ENCODE peak calls at places on chromosome 18, in seven cellular contexts. One of them, this sample, is unnamed.

GRCh38 chr18:36786686-36787085 is 42.1 kb downstream of the TPGS2 start:
- DNase-seq in gastrocnemius medialis: peak; percentile 50
- DNase-seq in esophagus squamous epithelium: no peak
- DNase-seq in IMR-90: peak; percentile 71
- DNase-seq in fibroblast of lung: peak; percentile 84
- DNase-seq in adrenal gland: peak; percentile 42
- DNase-seq in cardiac muscle cell: no peak
- DNase-seq in this sample: peak; percentile 77

GRCh38 chr18:57833441-57834101 is 30.5 kb upstream of the ATP8B1 start:
- DNase-seq in gastrocnemius medialis: no peak
- DNase-seq in esophagus squamous epithelium: no peak
- DNase-seq in IMR-90: peak; percentile 57
- DNase-seq in fibroblast of lung: peak; percentile 61
- DNase-seq in adrenal gland: no peak
- DNase-seq in cardiac muscle cell: no peak
- DNase-seq in this sample: no peak

GRCh38 chr18:58605027-58606020 is 23.6 kb downstream of the ALPK2 start:
- DNase-seq in gastrocnemius medialis: no peak
- DNase-seq in esophagus squamous epithelium: no peak
- DNase-seq in IMR-90: peak; percentile 87
- DNase-seq in fibroblast of lung: peak; percentile 96
- DNase-seq in adrenal gland: no peak
- DNase-seq in cardiac muscle cell: no peak
- DNase-seq in this sample: peak; percentile 38

GRCh38 chr18:73414069-73414468 is 546.3 kb upstream of the NETO1 start:
- DNase-seq in gastrocnemius medialis: no peak
- DNase-seq in esophagus squamous epithelium: no peak
- DNase-seq in IMR-90: no peak
- DNase-seq in fibroblast of lung: no peak
- DNase-seq in adrenal gland: no peak
- DNase-seq in cardiac muscle cell: no peak
- DNase-seq in this sample: no peak

GRCh38 chr18:58625839-58626238 is 3.1 kb downstream of the ALPK2 start:
- DNase-seq in gastrocnemius medialis: no peak
- DNase-seq in esophagus squamous epithelium: no peak
- DNase-seq in IMR-90: no peak
- DNase-seq in fibroblast of lung: no peak
- DNase-seq in adrenal gland: no peak
- DNase-seq in cardiac muscle cell: no peak
- DNase-seq in this sample: no peak

GRCh38 chr18:46650681-46651080 is 6.3 kb downstream of the LOXHD1 start:
- DNase-seq in gastrocnemius medialis: no peak
- DNase-seq in esophagus squamous epithelium: no peak
- DNase-seq in IMR-90: no peak
- DNase-seq in fibroblast of lung: no peak
- DNase-seq in adrenal gland: no peak
- DNase-seq in cardiac muscle cell: no peak
- DNase-seq in this sample: no peak

GRCh38 chr18:5890606-5891360 is 4.5 kb downstream of the TMEM200C start:
- DNase-seq in gastrocnemius medialis: no peak
- DNase-seq in esophagus squamous epithelium: no peak
- DNase-seq in IMR-90: no peak
- DNase-seq in fibroblast of lung: peak; percentile 51
- DNase-seq in adrenal gland: peak; percentile 61
- DNase-seq in cardiac muscle cell: peak; percentile 75
- DNase-seq in this sample: no peak

GRCh38 chr18:58080516-58080915 is 36.5 kb downstream of the NEDD4L start:
- DNase-seq in gastrocnemius medialis: no peak
- DNase-seq in esophagus squamous epithelium: no peak
- DNase-seq in IMR-90: no peak
- DNase-seq in fibroblast of lung: no peak
- DNase-seq in adrenal gland: no peak
- DNase-seq in cardiac muscle cell: no peak
- DNase-seq in this sample: no peak

GRCh38 chr18:49052891-49053644 is 102.3 kb upstream of the SMAD7 start:
- DNase-seq in gastrocnemius medialis: no peak
- DNase-seq in esophagus squamous epithelium: no peak
- DNase-seq in IMR-90: peak; percentile 97
- DNase-seq in fibroblast of lung: peak; percentile 99
- DNase-seq in adrenal gland: no peak
- DNase-seq in cardiac muscle cell: no peak
- DNase-seq in this sample: no peak

GRCh38 chr18:74631242-74632087 is 33.8 kb downstream of the ZNF407 start:
- DNase-seq in gastrocnemius medialis: no peak
- DNase-seq in esophagus squamous epithelium: no peak
- DNase-seq in IMR-90: peak; percentile 92
- DNase-seq in fibroblast of lung: peak; percentile 45
- DNase-seq in adrenal gland: no peak
- DNase-seq in cardiac muscle cell: no peak
- DNase-seq in this sample: no peak

GRCh38 chr18:58351776-58352175 is 277.1 kb downstream of the ALPK2 start:
- DNase-seq in gastrocnemius medialis: no peak
- DNase-seq in esophagus squamous epithelium: no peak
- DNase-seq in IMR-90: no peak
- DNase-seq in fibroblast of lung: no peak
- DNase-seq in adrenal gland: no peak
- DNase-seq in cardiac muscle cell: no peak
- DNase-seq in this sample: no peak

GRCh38 chr18:3721771-3722661 is 272.0 kb downstream of the TGIF1 start:
- DNase-seq in gastrocnemius medialis: no peak
- DNase-seq in esophagus squamous epithelium: no peak
- DNase-seq in IMR-90: no peak
- DNase-seq in fibroblast of lung: no peak
- DNase-seq in adrenal gland: no peak
- DNase-seq in cardiac muscle cell: no peak
- DNase-seq in this sample: no peak

GRCh38 chr18:70553961-70554325 is 265.1 kb downstream of the SOCS6 start:
- DNase-seq in gastrocnemius medialis: no peak
- DNase-seq in esophagus squamous epithelium: no peak
- DNase-seq in IMR-90: no peak
- DNase-seq in fibroblast of lung: no peak
- DNase-seq in adrenal gland: no peak
- DNase-seq in cardiac muscle cell: no peak
- DNase-seq in this sample: no peak

GRCh38 chr18:62881509-62882016 is 166.2 kb downstream of the PHLPP1 start:
- DNase-seq in gastrocnemius medialis: peak; percentile 33
- DNase-seq in esophagus squamous epithelium: no peak
- DNase-seq in IMR-90: peak; percentile 95
- DNase-seq in fibroblast of lung: peak; percentile 99
- DNase-seq in adrenal gland: no peak
- DNase-seq in cardiac muscle cell: no peak
- DNase-seq in this sample: peak; percentile 84

GRCh38 chr18:25456284-25456683 is 104.3 kb upstream of the ZNF521 start:
- DNase-seq in gastrocnemius medialis: no peak
- DNase-seq in esophagus squamous epithelium: no peak
- DNase-seq in IMR-90: no peak
- DNase-seq in fibroblast of lung: no peak
- DNase-seq in adrenal gland: no peak
- DNase-seq in cardiac muscle cell: no peak
- DNase-seq in this sample: no peak

GRCh38 chr18:59357928-59358327 is 1.1 kb downstream of the LMAN1 start:
- DNase-seq in gastrocnemius medialis: no peak
- DNase-seq in esophagus squamous epithelium: no peak
- DNase-seq in IMR-90: peak; percentile 92
- DNase-seq in fibroblast of lung: peak; percentile 92
- DNase-seq in adrenal gland: no peak
- DNase-seq in cardiac muscle cell: peak; percentile 10
- DNase-seq in this sample: no peak

GRCh38 chr18:80171190-80171872 is 62.3 kb downstream of the ADNP2 start:
- DNase-seq in gastrocnemius medialis: no peak
- DNase-seq in esophagus squamous epithelium: no peak
- DNase-seq in IMR-90: peak; percentile 69
- DNase-seq in fibroblast of lung: peak; percentile 83
- DNase-seq in adrenal gland: peak; percentile 69
- DNase-seq in cardiac muscle cell: peak; percentile 36
- DNase-seq in this sample: no peak

GRCh38 chr18:47737956-47738355 is 192.5 kb downstream of the SMAD2 start:
- DNase-seq in gastrocnemius medialis: no peak
- DNase-seq in esophagus squamous epithelium: no peak
- DNase-seq in IMR-90: no peak
- DNase-seq in fibroblast of lung: no peak
- DNase-seq in adrenal gland: no peak
- DNase-seq in cardiac muscle cell: no peak
- DNase-seq in this sample: no peak

GRCh38 chr18:24231773-24232735 is 93.2 kb downstream of the CABYR start:
- DNase-seq in gastrocnemius medialis: peak; percentile 52
- DNase-seq in esophagus squamous epithelium: no peak
- DNase-seq in IMR-90: peak; percentile 37
- DNase-seq in fibroblast of lung: peak; percentile 37
- DNase-seq in adrenal gland: no peak
- DNase-seq in cardiac muscle cell: no peak
- DNase-seq in this sample: no peak

GRCh38 chr18:58394607-58395425 is 234.1 kb downstream of the ALPK2 start:
- DNase-seq in gastrocnemius medialis: no peak
- DNase-seq in esophagus squamous epithelium: no peak
- DNase-seq in IMR-90: peak; percentile 46
- DNase-seq in fibroblast of lung: peak; percentile 22
- DNase-seq in adrenal gland: no peak
- DNase-seq in cardiac muscle cell: no peak
- DNase-seq in this sample: no peak

GRCh38 chr18:59218018-59218417 is 1.9 kb upstream of the GRP start:
- DNase-seq in gastrocnemius medialis: no peak
- DNase-seq in esophagus squamous epithelium: no peak
- DNase-seq in IMR-90: no peak
- DNase-seq in fibroblast of lung: no peak
- DNase-seq in adrenal gland: no peak
- DNase-seq in cardiac muscle cell: no peak
- DNase-seq in this sample: no peak

GRCh38 chr18:55585586-55586521 is 2.1 kb downstream of the TCF4 start:
- DNase-seq in gastrocnemius medialis: no peak
- DNase-seq in esophagus squamous epithelium: no peak
- DNase-seq in IMR-90: peak; percentile 35
- DNase-seq in fibroblast of lung: peak; percentile 62
- DNase-seq in adrenal gland: no peak
- DNase-seq in cardiac muscle cell: no peak
- DNase-seq in this sample: no peak

GRCh38 chr18:55582325-55582724 is 5.7 kb downstream of the TCF4 start:
- DNase-seq in gastrocnemius medialis: no peak
- DNase-seq in esophagus squamous epithelium: no peak
- DNase-seq in IMR-90: no peak
- DNase-seq in fibroblast of lung: peak; percentile 63
- DNase-seq in adrenal gland: no peak
- DNase-seq in cardiac muscle cell: no peak
- DNase-seq in this sample: no peak

GRCh38 chr18:55587341-55588000 is 521 bp downstream of the TCF4 start:
- DNase-seq in gastrocnemius medialis: peak; percentile 25
- DNase-seq in esophagus squamous epithelium: no peak
- DNase-seq in IMR-90: peak; percentile 51
- DNase-seq in fibroblast of lung: peak; percentile 62
- DNase-seq in adrenal gland: peak; percentile 28
- DNase-seq in cardiac muscle cell: peak; percentile 28
- DNase-seq in this sample: no peak

GRCh38 chr18:55586841-55587240 is 1.2 kb downstream of the TCF4 start:
- DNase-seq in gastrocnemius medialis: no peak
- DNase-seq in esophagus squamous epithelium: no peak
- DNase-seq in IMR-90: peak; percentile 53
- DNase-seq in fibroblast of lung: peak; percentile 73
- DNase-seq in adrenal gland: no peak
- DNase-seq in cardiac muscle cell: no peak
- DNase-seq in this sample: no peak

DNA sequence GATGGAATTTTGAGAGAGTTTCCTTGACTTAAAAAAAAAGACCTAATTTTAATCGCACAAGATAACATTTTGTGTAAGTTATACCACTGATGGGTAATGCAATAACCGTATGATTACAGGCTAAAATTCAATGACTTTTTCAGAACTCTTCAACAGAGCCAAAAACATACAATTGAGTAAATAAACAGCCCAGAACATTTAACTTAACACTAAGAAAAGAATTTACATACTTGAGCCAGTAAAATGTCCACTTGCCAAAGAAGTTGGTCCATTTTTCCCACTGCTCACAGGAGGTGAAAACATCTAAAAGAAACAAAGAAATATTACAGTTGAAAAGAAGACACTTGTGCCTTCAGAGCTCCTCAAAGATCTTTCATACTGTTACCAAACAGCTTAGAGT is 2.9 kb downstream of the TCF4 start:
- DNase-seq in gastrocnemius medialis: no peak
- DNase-seq in esophagus squamous epithelium: no peak
- DNase-seq in IMR-90: no peak
- DNase-seq in fibroblast of lung: peak; percentile 16
- DNase-seq in adrenal gland: no peak
- DNase-seq in cardiac muscle cell: no peak
- DNase-seq in this sample: no peak
- H3K4me3 ChIP-seq in gastrocnemius medialis: peak overlapping the region; percentile 73
- H3K4me3 ChIP-seq in esophagus squamous epithelium: no peak overlapping the region
- H3K4me3 ChIP-seq in IMR-90: peak overlapping the region; percentile 78
- H3K4me3 ChIP-seq in fibroblast of lung: peak overlapping the region; percentile 55
- H3K4me3 ChIP-seq in adrenal gland: no peak overlapping the region
- H3K4me3 ChIP-seq in cardiac muscle cell: no peak overlapping the region
- H3K4me3 ChIP-seq in this sample: no peak overlapping the region

GRCh38 chr18:10032331-10032979 is 118.6 kb downstream of the VAPA start:
- DNase-seq in gastrocnemius medialis: no peak
- DNase-seq in esophagus squamous epithelium: no peak
- DNase-seq in IMR-90: no peak
- DNase-seq in fibroblast of lung: peak; percentile 17
- DNase-seq in adrenal gland: no peak
- DNase-seq in cardiac muscle cell: peak; percentile 23
- DNase-seq in this sample: no peak
- TF ChIP-seq CTCF in gastrocnemius medialis: no peak
- TF ChIP-seq CTCF in esophagus squamous epithelium: no peak
- TF ChIP-seq CTCF in IMR-90: no peak
- TF ChIP-seq CTCF in fibroblast of lung: no peak
- TF ChIP-seq CTCF in adrenal gland: peak; percentile 35
- TF ChIP-seq CTCF in cardiac muscle cell: peak; percentile 47
- TF ChIP-seq CTCF in this sample: peak; percentile 24

GRCh38 chr18:13077473-13077872 is 86.3 kb downstream of the CEP192 start:
- DNase-seq in gastrocnemius medialis: no peak
- DNase-seq in esophagus squamous epithelium: no peak
- DNase-seq in IMR-90: no peak
- DNase-seq in fibroblast of lung: no peak
- DNase-seq in adrenal gland: no peak
- DNase-seq in cardiac muscle cell: no peak
- DNase-seq in this sample: no peak
- H3K4me3 ChIP-seq in gastrocnemius medialis: no peak overlapping the region
- H3K4me3 ChIP-seq in esophagus squamous epithelium: no peak overlapping the region
- H3K4me3 ChIP-seq in IMR-90: no peak overlapping the region
- H3K4me3 ChIP-seq in fibroblast of lung: no peak overlapping the region
- H3K4me3 ChIP-seq in adrenal gland: no peak overlapping the region
- H3K4me3 ChIP-seq in cardiac muscle cell: no peak overlapping the region
- H3K4me3 ChIP-seq in this sample: no peak overlapping the region

DNA sequence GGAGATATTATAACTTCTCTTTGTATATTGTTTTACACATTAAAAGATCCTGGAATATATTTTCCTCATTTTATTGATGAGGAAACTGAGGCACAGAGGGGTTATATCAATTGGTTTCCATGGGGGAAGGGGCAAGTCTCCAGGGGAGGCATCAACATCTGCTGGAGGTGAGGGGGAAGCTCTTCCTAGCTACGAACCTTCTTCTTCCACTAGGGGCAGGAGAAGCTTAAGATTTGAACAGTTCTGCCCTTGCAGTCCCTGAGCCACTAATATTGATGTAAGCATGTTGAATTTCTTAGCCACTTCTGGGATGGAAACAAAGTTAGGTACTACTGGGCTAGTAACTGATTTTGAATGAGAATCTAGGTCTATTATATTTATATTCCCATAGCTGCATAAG is 140.1 kb upstream of the AQP4 start:
- DNase-seq in gastrocnemius medialis: no peak
- DNase-seq in esophagus squamous epithelium: no peak
- DNase-seq in IMR-90: no peak
- DNase-seq in fibroblast of lung: no peak
- DNase-seq in adrenal gland: no peak
- DNase-seq in cardiac muscle cell: peak; percentile 38
- DNase-seq in this sample: no peak
- TF ChIP-seq CTCF in gastrocnemius medialis: no peak
- TF ChIP-seq CTCF in esophagus squamous epithelium: no peak
- TF ChIP-seq CTCF in IMR-90: no peak
- TF ChIP-seq CTCF in fibroblast of lung: peak; percentile 12
- TF ChIP-seq CTCF in adrenal gland: peak; percentile 25
- TF ChIP-seq CTCF in cardiac muscle cell: peak; percentile 35
- TF ChIP-seq CTCF in this sample: peak; percentile 68

GRCh38 chr18:35618703-35619102 is 37.2 kb downstream of the GALNT1 start:
- DNase-seq in gastrocnemius medialis: no peak
- DNase-seq in esophagus squamous epithelium: no peak
- DNase-seq in IMR-90: peak; percentile 46
- DNase-seq in fibroblast of lung: peak; percentile 28
- DNase-seq in adrenal gland: no peak
- DNase-seq in cardiac muscle cell: peak; percentile 15
- DNase-seq in this sample: no peak
- H3K4me3 ChIP-seq in gastrocnemius medialis: no peak overlapping the region
- H3K4me3 ChIP-seq in esophagus squamous epithelium: no peak overlapping the region
- H3K4me3 ChIP-seq in IMR-90: no peak overlapping the region
- H3K4me3 ChIP-seq in fibroblast of lung: no peak overlapping the region
- H3K4me3 ChIP-seq in adrenal gland: no peak overlapping the region
- H3K4me3 ChIP-seq in cardiac muscle cell: no peak overlapping the region
- H3K4me3 ChIP-seq in this sample: no peak overlapping the region

This sample was measured in epithelial cell of proximal tubule.